ENCODE peak calls at places on chromosomes 4 and X, in seven cellular contexts. Y, T, A, G, K, N and X are unnamed samples.

GRCh38 chr4:86506591-86506990 is 87.5 kb upstream of the PTPN13 start:
- DNase-seq in Y (no peak), T (no peak), A (no peak), G (no peak), K (no peak), N (no peak), X (no peak)

GRCh38 chrX:131802836-131803626 is 220.1 kb upstream of the STK26 start:
- DNase-seq in Y (no peak), T (peak; percentile 90), A (no peak), G (peak; percentile 0), K (peak; percentile 61), N (peak; percentile 19), X (no peak)

GRCh38 chrX:1388651-1389050 is 3.3 kb downstream of the SLC25A6 start:
- DNase-seq in Y (no peak), T (no peak), A (no peak), G (no peak), K (peak; percentile 27), N (no peak), X (no peak)

GRCh38 chr4:59759082-59759825 is 1440.9 kb upstream of the ADGRL3 start:
- DNase-seq in Y (no peak), T (no peak), A (no peak), G (peak; percentile 0), K (no peak), N (no peak), X (peak; percentile 9)

GRCh38 chrX:1387141-1387776 is 4.7 kb downstream of the SLC25A6 start:
- DNase-seq in Y (no peak), T (no peak), A (no peak), G (no peak), K (no peak), N (no peak), X (no peak)

GRCh38 chr4:152041304-152041703 is 280.5 kb upstream of the GATB start:
- DNase-seq in Y (no peak), T (no peak), A (no peak), G (no peak), K (no peak), N (no peak), X (no peak)

GRCh38 chr4:152304220-152304619 is 231.7 kb downstream of the FBXW7 start:
- DNase-seq in Y (peak; percentile 5), T (no peak), A (no peak), G (no peak), K (no peak), N (no peak), X (no peak)

GRCh38 chr4:38904090-38904666 is 36.6 kb downstream of the FAM114A1 start:
- DNase-seq in Y (no peak), T (peak; percentile 38), A (no peak), G (no peak), K (no peak), N (no peak), X (no peak)

GRCh38 chrX:45767021-45767491 is 566.4 kb upstream of the DIPK2B start:
- DNase-seq in Y (no peak), T (no peak), A (no peak), G (no peak), K (no peak), N (no peak), X (no peak)

GRCh38 chr4:134327274-134328122 is 125.9 kb upstream of the PABPC4L start:
- DNase-seq in Y (no peak), T (no peak), A (no peak), G (no peak), K (no peak), N (no peak), X (no peak)

GRCh38 chr4:148141536-148141935 is 300.7 kb downstream of the NR3C2 start:
- DNase-seq in Y (no peak), T (no peak), A (no peak), G (no peak), K (no peak), N (no peak), X (no peak)

GRCh38 chr4:41384992-41385391 is 128.3 kb downstream of the UCHL1 start:
- DNase-seq in Y (peak; percentile 18), T (peak; percentile 71), A (no peak), G (no peak), K (no peak), N (no peak), X (no peak)

GRCh38 chr4:139419388-139419914 is 34.5 kb upstream of the RAB33B start:
- DNase-seq in Y (peak; percentile 70), T (peak; percentile 34), A (peak; percentile 17), G (no peak), K (no peak), N (no peak), X (no peak)

GRCh38 chr4:55214172-55214571 is 88.8 kb upstream of the KDR start:
- DNase-seq in Y (no peak), T (no peak), A (no peak), G (no peak), K (no peak), N (no peak), X (no peak)

GRCh38 chr4:44487341-44487740 is 38.7 kb upstream of the KCTD8 start:
- DNase-seq in Y (no peak), T (no peak), A (no peak), G (no peak), K (no peak), N (no peak), X (no peak)

GRCh38 chrX:129759576-129760061 is 20.1 kb upstream of the SASH3 start:
- DNase-seq in Y (peak; percentile 48), T (peak; percentile 16), A (peak; percentile 47), G (peak; percentile 16), K (peak; percentile 55), N (no peak), X (no peak)

GRCh38 chr4:11590132-11590531 is 161.4 kb upstream of the HS3ST1 start:
- DNase-seq in Y (no peak), T (no peak), A (no peak), G (no peak), K (no peak), N (no peak), X (no peak)

GRCh38 chr4:100581337-100581736 is 63.5 kb upstream of the EMCN start:
- DNase-seq in Y (no peak), T (no peak), A (no peak), G (no peak), K (no peak), N (peak; percentile 0), X (no peak)

GRCh38 chrX:44872319-44872816 is 620 bp upstream of the KDM6A start:
- DNase-seq in Y (peak; percentile 5), T (peak; percentile 67), A (peak; percentile 24), G (peak; percentile 28), K (peak; percentile 62), N (no peak), X (peak; percentile 42)

GRCh38 chr4:10123227-10124101 is 6.9 kb upstream of the WDR1 start:
- DNase-seq in Y (no peak), T (no peak), A (no peak), G (peak; percentile 54), K (no peak), N (no peak), X (no peak)

GRCh38 chr4:146545102-146545501 is 23.4 kb upstream of the SLC10A7 start:
- DNase-seq in Y (no peak), T (no peak), A (no peak), G (no peak), K (no peak), N (no peak), X (no peak)

GRCh38 chrX:10022580-10023245 is 55.6 kb downstream of the CLDN34 start:
- DNase-seq in Y (no peak), T (peak; percentile 36), A (no peak), G (no peak), K (no peak), N (no peak), X (no peak)

GRCh38 chr4:101155368-101155767 is 192.0 kb downstream of the PPP3CA start:
- DNase-seq in Y (peak; percentile 44), T (no peak), A (no peak), G (no peak), K (no peak), N (no peak), X (no peak)

GRCh38 chrX:20373063-20373462 is 106.4 kb upstream of the RPS6KA3 start:
- DNase-seq in Y (no peak), T (no peak), A (no peak), G (no peak), K (no peak), N (no peak), X (no peak)

GRCh38 chrX:110402855-110403230 is 44.2 kb downstream of the RTL9 start:
- DNase-seq in Y (no peak), T (no peak), A (no peak), G (no peak), K (no peak), N (no peak), X (no peak)

GRCh38 chr4:1035510-1035909 is 24.1 kb downstream of the FGFRL1 start:
- DNase-seq in Y (no peak), T (peak; percentile 61), A (peak; percentile 87), G (no peak), K (no peak), N (no peak), X (no peak)

GRCh38 chr4:124713213-124713592 is 671 bp upstream of the ANKRD50 start:
- DNase-seq in Y (peak; percentile 63), T (peak; percentile 76), A (peak; percentile 77), G (peak; percentile 1), K (peak; percentile 31), N (no peak), X (peak; percentile 47)

GRCh38 chrX:105564536-105564935 is 257.8 kb upstream of the NRK start:
- DNase-seq in Y (peak; percentile 26), T (no peak), A (no peak), G (no peak), K (no peak), N (no peak), X (no peak)

GRCh38 chr4:7108660-7109059 is 40.8 kb upstream of the GRPEL1 start:
- DNase-seq in Y (no peak), T (no peak), A (no peak), G (no peak), K (no peak), N (no peak), X (no peak)